ENCODE peak calls at places on chromosomes 2 and 18, in five cellular contexts. One of them, this sample, is unnamed. For H3K4me1 and H3K36me3, the result is how much of the 10 kb centered on the place peaks cover.

GRCh38 chr2:221750317-221750716 is 178.2 kb upstream of the EPHA4 start:
- DNase-seq in heart left ventricle: no peak
- DNase-seq in tibial artery: no peak
- DNase-seq in PC-9: no peak
- DNase-seq in cardiac muscle cell: no peak
- DNase-seq in this sample: no peak

GRCh38 chr2:23477392-23477791 is 92.4 kb downstream of the KLHL29 start:
- DNase-seq in heart left ventricle: no peak
- DNase-seq in tibial artery: no peak
- DNase-seq in PC-9: no peak
- DNase-seq in cardiac muscle cell: no peak
- DNase-seq in this sample: no peak

GRCh38 chr2:181660181-181660580 is 3.3 kb upstream of the CERKL start:
- DNase-seq in heart left ventricle: no peak
- DNase-seq in tibial artery: no peak
- DNase-seq in PC-9: no peak
- DNase-seq in cardiac muscle cell: no peak
- DNase-seq in this sample: no peak

GRCh38 chr2:163407296-163407695 is 328.5 kb downstream of the FIGN start:
- DNase-seq in heart left ventricle: no peak
- DNase-seq in tibial artery: no peak
- DNase-seq in PC-9: no peak
- DNase-seq in cardiac muscle cell: no peak
- DNase-seq in this sample: no peak

GRCh38 chr2:239311132-239312040 is 89.4 kb downstream of the HDAC4 start:
- DNase-seq in heart left ventricle: peak
- DNase-seq in tibial artery: peak
- DNase-seq in PC-9: no peak
- DNase-seq in cardiac muscle cell: peak
- DNase-seq in this sample: peak

GRCh38 chr2:54629914-54630609 is 93.4 kb upstream of the EML6 start:
- DNase-seq in heart left ventricle: peak
- DNase-seq in tibial artery: no peak
- DNase-seq in PC-9: no peak
- DNase-seq in cardiac muscle cell: no peak
- DNase-seq in this sample: peak

GRCh38 chr2:178059656-178060055 is 12.9 kb downstream of the PDE11A start:
- DNase-seq in heart left ventricle: no peak
- DNase-seq in tibial artery: no peak
- DNase-seq in PC-9: no peak
- DNase-seq in cardiac muscle cell: peak
- DNase-seq in this sample: no peak

GRCh38 chr18:9547767-9548166 is 66.6 kb downstream of the PPP4R1 start:
- DNase-seq in heart left ventricle: no peak
- DNase-seq in tibial artery: no peak
- DNase-seq in PC-9: no peak
- DNase-seq in cardiac muscle cell: no peak
- DNase-seq in this sample: no peak

GRCh38 chr2:119359774-119360173 is 6.9 kb downstream of the C2orf76 start:
- DNase-seq in heart left ventricle: no peak
- DNase-seq in tibial artery: no peak
- DNase-seq in PC-9: no peak
- DNase-seq in cardiac muscle cell: no peak
- DNase-seq in this sample: no peak

GRCh38 chr2:191869178-191869577 is 22.3 kb upstream of the CAVIN2 start:
- DNase-seq in heart left ventricle: no peak
- DNase-seq in tibial artery: no peak
- DNase-seq in PC-9: no peak
- DNase-seq in cardiac muscle cell: peak
- DNase-seq in this sample: no peak

GRCh38 chr2:239500915-239501630 is 100.3 kb upstream of the HDAC4 start:
- DNase-seq in heart left ventricle: no peak
- DNase-seq in tibial artery: no peak
- DNase-seq in PC-9: no peak
- DNase-seq in cardiac muscle cell: no peak
- DNase-seq in this sample: no peak

GRCh38 chr2:69615078-69615630 is 28.4 kb downstream of the AAK1 start:
- DNase-seq in heart left ventricle: no peak
- DNase-seq in tibial artery: no peak
- DNase-seq in PC-9: peak
- DNase-seq in cardiac muscle cell: no peak
- DNase-seq in this sample: no peak

GRCh38 chr2:204576580-204576979 is 31.3 kb downstream of the PARD3B start:
- DNase-seq in heart left ventricle: no peak
- DNase-seq in tibial artery: no peak
- DNase-seq in PC-9: no peak
- DNase-seq in cardiac muscle cell: no peak
- DNase-seq in this sample: no peak

GRCh38 chr2:169397697-169398096 is 35.4 kb upstream of the LRP2 start:
- DNase-seq in heart left ventricle: no peak
- DNase-seq in tibial artery: no peak
- DNase-seq in PC-9: no peak
- DNase-seq in cardiac muscle cell: no peak
- DNase-seq in this sample: no peak

GRCh38 chr18:2827076-2827475 is 19.7 kb upstream of the EMILIN2 start:
- DNase-seq in heart left ventricle: no peak
- DNase-seq in tibial artery: no peak
- DNase-seq in PC-9: no peak
- DNase-seq in cardiac muscle cell: no peak
- DNase-seq in this sample: no peak

GRCh38 chr2:206323033-206323432 is 48.6 kb downstream of the ZDBF2 start:
- DNase-seq in heart left ventricle: no peak
- DNase-seq in tibial artery: no peak
- DNase-seq in PC-9: no peak
- DNase-seq in cardiac muscle cell: no peak
- DNase-seq in this sample: no peak

GRCh38 chr2:73004889-73005596 is 66.5 kb downstream of the SFXN5 start:
- DNase-seq in heart left ventricle: peak
- DNase-seq in tibial artery: peak
- DNase-seq in PC-9: no peak
- DNase-seq in cardiac muscle cell: no peak
- DNase-seq in this sample: no peak

GRCh38 chr2:120319686-120320317 is 26.1 kb upstream of the INHBB start:
- DNase-seq in heart left ventricle: no peak
- DNase-seq in tibial artery: no peak
- DNase-seq in PC-9: no peak
- DNase-seq in cardiac muscle cell: no peak
- DNase-seq in this sample: no peak

GRCh38 chr2:5148392-5149085 is 543.6 kb upstream of the SOX11 start:
- DNase-seq in heart left ventricle: no peak
- DNase-seq in tibial artery: no peak
- DNase-seq in PC-9: no peak
- DNase-seq in cardiac muscle cell: no peak
- DNase-seq in this sample: no peak

GRCh38 chr2:26754972-26755670 is 9.0 kb upstream of the SLC35F6 start:
- DNase-seq in heart left ventricle: no peak
- DNase-seq in tibial artery: no peak
- DNase-seq in PC-9: no peak
- DNase-seq in cardiac muscle cell: no peak
- DNase-seq in this sample: no peak

GRCh38 chr18:54251606-54252400 is 17.5 kb upstream of the POLI start:
- DNase-seq in heart left ventricle: no peak
- DNase-seq in tibial artery: no peak
- DNase-seq in PC-9: peak
- DNase-seq in cardiac muscle cell: no peak
- DNase-seq in this sample: no peak

GRCh38 chr2:190380962-190381412 is 27.2 kb upstream of the MFSD6 start:
- DNase-seq in heart left ventricle: no peak
- DNase-seq in tibial artery: no peak
- DNase-seq in PC-9: no peak
- DNase-seq in cardiac muscle cell: no peak
- DNase-seq in this sample: no peak

GRCh38 chr2:159064446-159065301 is 96.2 kb downstream of the TANC1 start:
- DNase-seq in heart left ventricle: no peak
- DNase-seq in tibial artery: no peak
- DNase-seq in PC-9: peak
- DNase-seq in cardiac muscle cell: no peak
- DNase-seq in this sample: no peak

GRCh38 chr2:205496777-205497176 is 185.5 kb upstream of the NRP2 start:
- DNase-seq in heart left ventricle: no peak
- DNase-seq in tibial artery: no peak
- DNase-seq in PC-9: no peak
- DNase-seq in cardiac muscle cell: no peak
- DNase-seq in this sample: no peak

GRCh38 chr18:50192903-50193795 is 1.8 kb downstream of the MYO5B start:
- DNase-seq in heart left ventricle: no peak
- DNase-seq in tibial artery: no peak
- DNase-seq in PC-9: no peak
- DNase-seq in cardiac muscle cell: peak
- DNase-seq in this sample: no peak

GRCh38 chr18:55494899-55495298 is 93.1 kb downstream of the TCF4 start:
- DNase-seq in heart left ventricle: no peak
- DNase-seq in tibial artery: no peak
- DNase-seq in PC-9: no peak
- DNase-seq in cardiac muscle cell: no peak
- DNase-seq in this sample: no peak

GRCh38 chr2:198807131-198807530 is 650.6 kb downstream of the SATB2 start:
- DNase-seq in heart left ventricle: no peak
- DNase-seq in tibial artery: no peak
- DNase-seq in PC-9: no peak
- DNase-seq in cardiac muscle cell: no peak
- DNase-seq in this sample: no peak

GRCh38 chr2:192546566-192546965 is 351.8 kb upstream of the TMEFF2 start:
- DNase-seq in heart left ventricle: no peak
- DNase-seq in tibial artery: no peak
- DNase-seq in PC-9: no peak
- DNase-seq in cardiac muscle cell: no peak
- DNase-seq in this sample: no peak

GRCh38 chr2:71744781-71745180 is 291.4 kb downstream of the DYSF start:
- DNase-seq in heart left ventricle: no peak
- DNase-seq in tibial artery: no peak
- DNase-seq in PC-9: no peak
- DNase-seq in cardiac muscle cell: no peak
- DNase-seq in this sample: no peak

GRCh38 chr2:71749671-71750101 is 296.3 kb downstream of the DYSF start:
- DNase-seq in heart left ventricle: no peak
- DNase-seq in tibial artery: no peak
- DNase-seq in PC-9: peak
- DNase-seq in cardiac muscle cell: no peak
- DNase-seq in this sample: no peak

GRCh38 chr2:71748227-71748626 is 294.9 kb downstream of the DYSF start:
- DNase-seq in heart left ventricle: peak
- DNase-seq in tibial artery: peak
- DNase-seq in PC-9: peak
- DNase-seq in cardiac muscle cell: no peak
- DNase-seq in this sample: peak

GRCh38 chr2:71746946-71747501 is 293.7 kb downstream of the DYSF start:
- DNase-seq in heart left ventricle: no peak
- DNase-seq in tibial artery: peak
- DNase-seq in PC-9: peak
- DNase-seq in cardiac muscle cell: no peak
- DNase-seq in this sample: peak

GRCh38 chr2:71747573-71747972 is 294.2 kb downstream of the DYSF start:
- DNase-seq in heart left ventricle: no peak
- DNase-seq in tibial artery: no peak
- DNase-seq in PC-9: peak
- DNase-seq in cardiac muscle cell: no peak
- DNase-seq in this sample: no peak
- H3K4me1 ChIP-seq in heart left ventricle: under half
- H3K4me1 ChIP-seq in tibial artery: under half
- H3K4me1 ChIP-seq in PC-9: half or more
- H3K4me1 ChIP-seq in cardiac muscle cell: under half
- H3K4me1 ChIP-seq in this sample: under half

GRCh38 chr2:35337922-35338321 is 1017.7 kb upstream of the CRIM1 start:
- DNase-seq in heart left ventricle: no peak
- DNase-seq in tibial artery: no peak
- DNase-seq in PC-9: no peak
- DNase-seq in cardiac muscle cell: no peak
- DNase-seq in this sample: no peak
- H3K36me3 ChIP-seq in heart left ventricle: under half
- H3K36me3 ChIP-seq in tibial artery: under half
- H3K36me3 ChIP-seq in PC-9: under half
- H3K36me3 ChIP-seq in cardiac muscle cell: under half
- H3K36me3 ChIP-seq in this sample: under half

GRCh38 chr18:23719634-23720201 is 30.5 kb downstream of the LAMA3 start:
- DNase-seq in heart left ventricle: no peak
- DNase-seq in tibial artery: no peak
- DNase-seq in PC-9: peak
- DNase-seq in cardiac muscle cell: no peak
- DNase-seq in this sample: no peak
- H3K4me1 ChIP-seq in heart left ventricle: under half
- H3K4me1 ChIP-seq in tibial artery: under half
- H3K4me1 ChIP-seq in PC-9: under half
- H3K4me1 ChIP-seq in cardiac muscle cell: under half
- H3K4me1 ChIP-seq in this sample: under half

GRCh38 chr2:32485399-32485798 is 128.6 kb downstream of the BIRC6 start:
- DNase-seq in heart left ventricle: no peak
- DNase-seq in tibial artery: no peak
- DNase-seq in PC-9: no peak
- DNase-seq in cardiac muscle cell: no peak
- DNase-seq in this sample: no peak
- H3K36me3 ChIP-seq in heart left ventricle: under half
- H3K36me3 ChIP-seq in tibial artery: under half
- H3K36me3 ChIP-seq in PC-9: under half
- H3K36me3 ChIP-seq in cardiac muscle cell: half or more
- H3K36me3 ChIP-seq in this sample: half or more

GRCh38 chr18:78621141-78621540 is 358.5 kb upstream of the SALL3 start:
- DNase-seq in heart left ventricle: no peak
- DNase-seq in tibial artery: no peak
- DNase-seq in PC-9: no peak
- DNase-seq in cardiac muscle cell: no peak
- DNase-seq in this sample: no peak
- H3K4me1 ChIP-seq in heart left ventricle: under half
- H3K4me1 ChIP-seq in tibial artery: under half
- H3K4me1 ChIP-seq in PC-9: under half
- H3K4me1 ChIP-seq in cardiac muscle cell: under half
- H3K4me1 ChIP-seq in this sample: under half

GRCh38 chr2:151523825-151524224 is 114.1 kb downstream of the RIF1 start:
- DNase-seq in heart left ventricle: no peak
- DNase-seq in tibial artery: no peak
- DNase-seq in PC-9: no peak
- DNase-seq in cardiac muscle cell: no peak
- DNase-seq in this sample: no peak
- H3K36me3 ChIP-seq in heart left ventricle: under half
- H3K36me3 ChIP-seq in tibial artery: under half
- H3K36me3 ChIP-seq in PC-9: under half
- H3K36me3 ChIP-seq in cardiac muscle cell: under half
- H3K36me3 ChIP-seq in this sample: under half

GRCh38 chr2:172098650-172099471 is 3.8 kb downstream of the DLX2 start:
- DNase-seq in heart left ventricle: no peak
- DNase-seq in tibial artery: peak
- DNase-seq in PC-9: peak
- DNase-seq in cardiac muscle cell: peak
- DNase-seq in this sample: no peak
- H3K4me1 ChIP-seq in heart left ventricle: under half
- H3K4me1 ChIP-seq in tibial artery: half or more
- H3K4me1 ChIP-seq in PC-9: half or more
- H3K4me1 ChIP-seq in cardiac muscle cell: under half
- H3K4me1 ChIP-seq in this sample: half or more

GRCh38 chr2:9599430-9599829 is 31.4 kb downstream of the YWHAQ start:
- DNase-seq in heart left ventricle: no peak
- DNase-seq in tibial artery: no peak
- DNase-seq in PC-9: no peak
- DNase-seq in cardiac muscle cell: no peak
- DNase-seq in this sample: no peak
- H3K36me3 ChIP-seq in heart left ventricle: under half
- H3K36me3 ChIP-seq in tibial artery: under half
- H3K36me3 ChIP-seq in PC-9: half or more
- H3K36me3 ChIP-seq in cardiac muscle cell: under half
- H3K36me3 ChIP-seq in this sample: under half

This sample was measured in left ventricle myocardium inferior.